ENCODE peak calls at places on chromosome 9, in four cellular contexts. One of them, this sample, is unnamed.

GRCh38 chr9:98807070-98807810 is at the start of gene GALNT12:
- DNase-seq in adipocyte: peak; percentile 45
- DNase-seq in PC-3: no peak
- DNase-seq in DND-41: no peak
- DNase-seq in this sample: no peak

GRCh38 chr9:757246-757881 is 84.1 kb upstream of the DMRT1 start:
- DNase-seq in DND-41: peak; percentile 26
- DNase-seq in adipocyte: peak; percentile 68
- DNase-seq in PC-3: peak; percentile 57
- DNase-seq in this sample: no peak

GRCh38 chr9:136662326-136662655 is 425 bp upstream of the EGFL7 start:
- DNase-seq in DND-41: no peak
- DNase-seq in PC-3: no peak
- DNase-seq in adipocyte: no peak
- DNase-seq in this sample: no peak

GRCh38 chr9:1013018-1013417 is 36.6 kb downstream of the DMRT3 start:
- DNase-seq in adipocyte: no peak
- DNase-seq in DND-41: no peak
- DNase-seq in PC-3: no peak
- DNase-seq in this sample: no peak

GRCh38 chr9:95822583-95823431 is 52.7 kb upstream of the ERCC6L2 start:
- DNase-seq in PC-3: peak; percentile 89
- DNase-seq in DND-41: no peak
- DNase-seq in adipocyte: peak; percentile 74
- DNase-seq in this sample: peak; percentile 26

GRCh38 chr9:135284386-135285134 is 195.0 kb upstream of the PPP1R26 start:
- DNase-seq in DND-41: no peak
- DNase-seq in adipocyte: no peak
- DNase-seq in PC-3: no peak
- DNase-seq in this sample: no peak

GRCh38 chr9:115423646-115424045 is 305.7 kb upstream of the TNC start:
- DNase-seq in PC-3: no peak
- DNase-seq in adipocyte: no peak
- DNase-seq in DND-41: no peak
- DNase-seq in this sample: no peak

GRCh38 chr9:21549251-21549765 is 67.2 kb upstream of the IFNE start:
- DNase-seq in adipocyte: peak; percentile 93
- DNase-seq in DND-41: no peak
- DNase-seq in PC-3: peak; percentile 83
- DNase-seq in this sample: no peak

GRCh38 chr9:19830796-19831195 is 42.0 kb upstream of the SLC24A2 start:
- DNase-seq in PC-3: no peak
- DNase-seq in adipocyte: no peak
- DNase-seq in DND-41: no peak
- DNase-seq in this sample: no peak

GRCh38 chr9:135905380-135906282 is 1.7 kb downstream of the CAMSAP1 start:
- DNase-seq in DND-41: no peak
- DNase-seq in PC-3: peak; percentile 78
- DNase-seq in adipocyte: peak; percentile 69
- DNase-seq in this sample: peak; percentile 59

GRCh38 chr9:129235931-129236331 is 57.9 kb upstream of the IER5L start:
- DNase-seq in PC-3: no peak
- DNase-seq in DND-41: peak; percentile 85
- DNase-seq in adipocyte: no peak
- DNase-seq in this sample: no peak

GRCh38 chr9:124197177-124198095 is 60.3 kb upstream of the NEK6 start:
- DNase-seq in adipocyte: no peak
- DNase-seq in PC-3: no peak
- DNase-seq in DND-41: no peak
- DNase-seq in this sample: peak; percentile 74

GRCh38 chr9:89954229-89954628 is 349.4 kb downstream of the GADD45G start:
- DNase-seq in DND-41: no peak
- DNase-seq in adipocyte: no peak
- DNase-seq in PC-3: no peak
- DNase-seq in this sample: no peak

GRCh38 chr9:114072181-114073140 is 5.6 kb downstream of the AMBP start:
- DNase-seq in DND-41: no peak
- DNase-seq in adipocyte: peak; percentile 17
- DNase-seq in PC-3: no peak
- DNase-seq in this sample: no peak

GRCh38 chr9:82989949-82990348 is 73.0 kb downstream of the RASEF start:
- DNase-seq in DND-41: no peak
- DNase-seq in adipocyte: no peak
- DNase-seq in PC-3: peak; percentile 59
- DNase-seq in this sample: no peak

GRCh38 chr9:111599092-111599947 is at the start of gene PTGR1:
- DNase-seq in adipocyte: peak; percentile 93
- DNase-seq in DND-41: no peak
- DNase-seq in PC-3: peak; percentile 72
- DNase-seq in this sample: peak; percentile 55

GRCh38 chr9:10238087-10238486 is 374.7 kb downstream of the PTPRD start:
- DNase-seq in adipocyte: no peak
- DNase-seq in PC-3: no peak
- DNase-seq in DND-41: no peak
- DNase-seq in this sample: no peak

GRCh38 chr9:119802621-119803020 is 433.4 kb upstream of the BRINP1 start:
- DNase-seq in adipocyte: peak; percentile 48
- DNase-seq in DND-41: no peak
- DNase-seq in PC-3: no peak
- DNase-seq in this sample: no peak

GRCh38 chr9:23635276-23635675 is 190.8 kb downstream of the ELAVL2 start:
- DNase-seq in PC-3: no peak
- DNase-seq in DND-41: no peak
- DNase-seq in adipocyte: no peak
- DNase-seq in this sample: no peak

GRCh38 chr9:78280982-78281668 is 15.8 kb upstream of the PSAT1 start:
- DNase-seq in DND-41: no peak
- DNase-seq in adipocyte: peak; percentile 91
- DNase-seq in PC-3: no peak
- DNase-seq in this sample: no peak

GRCh38 chr9:14723301-14723700 is 768 bp upstream of the CER1 start:
- DNase-seq in adipocyte: no peak
- DNase-seq in DND-41: no peak
- DNase-seq in PC-3: no peak
- DNase-seq in this sample: no peak

GRCh38 chr9:14722391-14723035 is at the start of gene CER1:
- DNase-seq in DND-41: no peak
- DNase-seq in PC-3: no peak
- DNase-seq in adipocyte: no peak
- DNase-seq in this sample: no peak

GRCh38 chr9:14715102-14715501 is 7.4 kb downstream of the CER1 start:
- DNase-seq in DND-41: no peak
- DNase-seq in adipocyte: no peak
- DNase-seq in PC-3: no peak
- DNase-seq in this sample: no peak

GRCh38 chr9:14719231-14719923 is 3.2 kb downstream of the CER1 start:
- DNase-seq in adipocyte: no peak
- DNase-seq in PC-3: no peak
- DNase-seq in DND-41: no peak
- DNase-seq in this sample: peak; percentile 60
- H3K9ac ChIP-seq in adipocyte: no peak overlapping the region
- H3K9ac ChIP-seq in PC-3: no peak overlapping the region
- H3K9ac ChIP-seq in DND-41: no peak overlapping the region
- H3K9ac ChIP-seq in this sample: no peak overlapping the region

GRCh38 chr9:130264414-130265350 is 878 bp upstream of the HMCN2 start:
- DNase-seq in PC-3: no peak
- DNase-seq in adipocyte: no peak
- DNase-seq in DND-41: no peak
- DNase-seq in this sample: no peak

GRCh38 chr9:130267930-130268329 is 2.4 kb downstream of the HMCN2 start:
- DNase-seq in PC-3: no peak
- DNase-seq in adipocyte: no peak
- DNase-seq in DND-41: no peak
- DNase-seq in this sample: peak; percentile 84

GRCh38 chr9:130268521-130269131 is 3.1 kb downstream of the HMCN2 start:
- DNase-seq in DND-41: no peak
- DNase-seq in PC-3: no peak
- DNase-seq in adipocyte: no peak
- DNase-seq in this sample: peak; percentile 46

GRCh38 chr9:130265431-130266235 is at the start of gene HMCN2:
- DNase-seq in DND-41: no peak
- DNase-seq in PC-3: no peak
- DNase-seq in adipocyte: peak; percentile 29
- DNase-seq in this sample: peak; percentile 81

DNA sequence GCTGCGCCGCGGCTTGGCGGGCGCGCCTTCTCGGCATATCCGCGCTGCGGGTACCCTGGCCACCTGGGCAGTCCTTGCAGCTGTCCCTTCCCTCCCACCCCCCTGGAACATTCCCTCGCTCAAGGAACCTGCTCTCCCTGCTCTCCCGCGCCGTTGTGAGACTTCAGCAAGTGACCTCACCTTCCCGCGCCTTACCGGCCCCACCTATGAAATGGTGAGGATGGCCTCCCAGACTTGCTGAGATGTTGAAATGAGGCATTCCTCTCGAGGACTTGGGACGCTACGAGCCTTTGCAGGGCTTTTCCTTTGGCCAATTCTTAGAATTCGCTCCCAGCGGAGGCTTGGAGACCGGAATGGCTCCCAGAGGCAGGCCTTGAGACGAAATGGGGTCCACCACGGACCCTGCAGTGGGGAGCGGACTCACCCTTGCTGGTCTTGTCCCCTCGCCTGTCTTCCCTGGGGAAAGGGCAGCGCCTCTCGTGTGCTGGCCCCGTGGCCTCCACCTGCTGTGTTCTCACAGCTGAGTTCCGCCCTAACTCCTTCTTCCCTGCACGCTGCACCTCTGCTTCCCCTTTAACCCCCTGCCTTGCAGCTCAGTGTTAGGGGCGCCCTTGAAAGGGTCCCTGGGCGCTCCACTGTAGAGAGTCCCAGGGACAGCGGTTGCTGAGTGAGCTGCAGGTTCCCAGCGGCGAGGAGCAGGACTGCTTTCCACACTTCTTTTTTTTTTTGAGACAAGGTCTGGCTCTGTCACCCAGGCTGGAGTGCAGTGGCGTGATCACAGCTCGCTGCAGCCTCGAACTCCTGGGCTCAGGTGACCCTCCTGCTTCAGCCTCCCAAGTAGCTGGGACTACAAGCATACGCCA is 907 bp downstream of the HMCN2 start:
- DNase-seq in adipocyte: no peak
- DNase-seq in PC-3: no peak
- DNase-seq in DND-41: no peak
- DNase-seq in this sample: peak; percentile 98
- H3K9ac ChIP-seq in adipocyte: no peak overlapping the region
- H3K9ac ChIP-seq in PC-3: no peak overlapping the region
- H3K9ac ChIP-seq in DND-41: no peak overlapping the region
- H3K9ac ChIP-seq in this sample: no peak overlapping the region

GRCh38 chr9:134163374-134164196 is 779 bp downstream of the RNU6ATAC start:
- DNase-seq in PC-3: peak; percentile 50
- DNase-seq in adipocyte: peak; percentile 72
- DNase-seq in DND-41: no peak
- DNase-seq in this sample: peak; percentile 95
- H3K9ac ChIP-seq in PC-3: peak overlapping the region; percentile 37
- H3K9ac ChIP-seq in adipocyte: no peak overlapping the region
- H3K9ac ChIP-seq in DND-41: no peak overlapping the region
- H3K9ac ChIP-seq in this sample: no peak overlapping the region

DNA sequence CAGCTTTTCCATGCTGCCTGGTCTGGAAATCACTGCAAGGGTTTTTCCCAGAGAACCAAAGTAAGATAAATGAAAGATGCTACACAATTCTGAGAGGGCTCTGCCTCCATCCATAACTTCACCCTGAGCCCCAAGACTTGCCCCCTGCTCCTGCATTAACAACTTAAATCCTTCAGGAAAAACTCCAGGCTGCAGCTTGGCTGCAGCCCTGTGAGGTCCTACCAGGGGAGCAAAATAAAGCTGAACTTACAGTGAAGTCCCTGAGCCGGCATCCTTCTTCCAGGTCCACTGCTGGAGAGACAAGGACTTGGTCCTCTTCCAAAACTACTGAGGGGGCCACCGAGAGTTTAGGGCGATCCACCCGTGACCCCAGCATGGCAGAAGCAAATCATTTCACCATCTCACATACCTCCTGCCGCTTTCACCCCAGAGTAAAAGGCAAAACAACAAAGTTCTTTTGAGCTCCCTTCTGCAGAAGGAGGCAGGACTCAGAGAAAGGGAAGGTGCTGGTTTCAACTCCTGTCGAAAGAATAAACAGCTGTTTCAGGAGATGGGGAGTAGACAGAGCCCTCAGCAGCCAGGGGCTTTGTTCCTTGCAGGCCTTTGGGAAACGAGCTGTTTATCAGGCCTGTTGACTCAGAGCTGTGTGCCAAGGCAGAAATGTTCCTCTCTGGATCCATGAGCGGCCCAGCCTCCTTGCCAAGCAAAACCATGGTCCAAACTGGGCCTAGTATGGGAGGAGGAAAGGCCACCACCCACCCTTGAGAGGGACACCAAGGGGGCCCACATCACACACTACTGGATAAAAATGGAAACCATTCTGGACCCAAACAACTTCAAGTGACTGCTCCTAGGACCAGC is 20.6 kb downstream of the GGTA1 start:
- DNase-seq in adipocyte: peak; percentile 55
- DNase-seq in PC-3: no peak
- DNase-seq in DND-41: no peak
- DNase-seq in this sample: no peak
- H3K9ac ChIP-seq in adipocyte: no peak overlapping the region
- H3K9ac ChIP-seq in PC-3: no peak overlapping the region
- H3K9ac ChIP-seq in DND-41: no peak overlapping the region
- H3K9ac ChIP-seq in this sample: no peak overlapping the region

GRCh38 chr9:75847085-75847484 is 43.4 kb upstream of the PCSK5 start:
- DNase-seq in adipocyte: no peak
- DNase-seq in DND-41: no peak
- DNase-seq in PC-3: no peak
- DNase-seq in this sample: no peak

DNA sequence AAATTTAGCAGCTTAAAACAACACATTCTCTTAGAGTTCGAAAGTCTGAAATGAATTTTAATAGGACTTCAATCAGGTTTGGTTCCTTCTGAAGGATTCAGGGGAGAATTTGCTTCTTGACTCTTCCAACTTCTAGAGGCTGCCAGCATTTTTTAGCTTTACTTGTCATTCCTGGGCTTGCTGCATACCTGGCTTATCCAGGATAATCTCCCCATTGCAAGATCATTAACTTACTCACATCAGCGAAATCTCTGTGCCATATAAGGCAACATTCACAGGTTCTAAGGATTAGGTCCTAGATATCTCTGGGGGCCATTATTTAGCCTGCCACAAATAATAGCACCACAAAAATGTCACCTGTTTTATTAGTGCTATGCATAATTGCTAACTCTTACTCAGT is 46.2 kb upstream of the PCSK5 start:
- DNase-seq in adipocyte: no peak
- DNase-seq in DND-41: no peak
- DNase-seq in PC-3: no peak
- DNase-seq in this sample: peak; percentile 62
- H3K9ac ChIP-seq in adipocyte: no peak overlapping the region
- H3K9ac ChIP-seq in DND-41: no peak overlapping the region
- H3K9ac ChIP-seq in PC-3: no peak overlapping the region
- H3K9ac ChIP-seq in this sample: no peak overlapping the region